ENCODE peak calls at places on chromosomes 16 and 17, in seven cellular contexts. M is IMR-90, K is adrenal gland, F is heart left ventricle, U is esophagus squamous epithelium, V is breast epithelium, W is stomach. P is an unnamed sample.

GRCh38 chr16:79375351-79375750 is 225.2 kb downstream of the MAF start:
- DNase-seq in V (no peak), M (no peak), U (no peak), W (no peak), K (no peak), F (no peak), P (no peak)

GRCh38 chr17:29576214-29577008 is 7.9 kb downstream of the TP53I13 start:
- DNase-seq in M (no peak), F (peak), W (no peak), V (no peak), K (no peak), U (no peak), P (no peak)

GRCh38 chr16:46789499-46790414 is 41.2 kb downstream of the C16orf87 start:
- DNase-seq in W (peak), K (peak), F (peak), U (peak), M (peak), V (peak), P (peak)

GRCh38 chr17:35241520-35241919 is 1.4 kb upstream of the SLFN5 start:
- DNase-seq in K (no peak), U (no peak), M (no peak), F (no peak), V (no peak), W (no peak), P (no peak)

GRCh38 chr17:81432873-81433451 is 37.7 kb downstream of the BAHCC1 start:
- DNase-seq in M (no peak), W (peak), V (no peak), K (peak), F (no peak), U (no peak), P (no peak)

GRCh38 chr17:354651-355556 is 2.3 kb upstream of the RPH3AL start:
- DNase-seq in K (peak), U (no peak), F (peak), V (no peak), W (no peak), M (no peak), P (no peak)

GRCh38 chr17:82438401-82439193 is 12.0 kb downstream of the CYBC1 start:
- DNase-seq in U (no peak), F (no peak), M (no peak), K (no peak), V (no peak), W (no peak), P (no peak)

GRCh38 chr16:8720080-8720966 is 45.9 kb downstream of the ABAT start:
- DNase-seq in K (peak), W (no peak), U (no peak), F (peak), V (no peak), M (no peak), P (no peak)

GRCh38 chr17:10875984-10876555 is 38.2 kb upstream of the PIRT start:
- DNase-seq in U (no peak), K (peak), V (no peak), W (peak), F (peak), M (peak), P (peak)

GRCh38 chr17:41060052-41060604 is at the start of gene KRTAP2-3:
- DNase-seq in V (no peak), M (peak), K (no peak), F (no peak), U (no peak), W (no peak), P (no peak)

GRCh38 chr16:14003119-14003570 is 68.0 kb upstream of the MRTFB start:
- DNase-seq in K (peak), U (no peak), W (no peak), F (peak), V (peak), M (peak), P (no peak)

GRCh38 chr17:42438600-42439567 is 15.8 kb upstream of the CAVIN1 start:
- DNase-seq in F (no peak), M (no peak), K (peak), U (no peak), W (peak), V (no peak), P (peak)

GRCh38 chr16:3597676-3598075 is 13.7 kb downstream of the SLX4 start:
- DNase-seq in F (no peak), K (no peak), M (no peak), V (no peak), U (no peak), W (no peak), P (no peak)

GRCh38 chr16:56369202-56369601 is 56.1 kb downstream of the AMFR start:
- DNase-seq in K (no peak), F (no peak), V (peak), M (no peak), U (no peak), W (peak), P (no peak)
- TF ChIP-seq POLR2A in K (no peak), F (no peak), V (no peak), M (no peak), U (no peak), W (no peak), P (no peak)

GRCh38 chr16:69130461-69130860 is 1.9 kb downstream of the CHTF8 start:
- DNase-seq in K (no peak), M (no peak), W (no peak), U (no peak), V (no peak), F (no peak), P (no peak)
- H3K4me3 ChIP-seq in K (no peak), M (no peak), W (no peak), U (no peak), V (no peak), F (no peak), P (no peak)

DNA sequence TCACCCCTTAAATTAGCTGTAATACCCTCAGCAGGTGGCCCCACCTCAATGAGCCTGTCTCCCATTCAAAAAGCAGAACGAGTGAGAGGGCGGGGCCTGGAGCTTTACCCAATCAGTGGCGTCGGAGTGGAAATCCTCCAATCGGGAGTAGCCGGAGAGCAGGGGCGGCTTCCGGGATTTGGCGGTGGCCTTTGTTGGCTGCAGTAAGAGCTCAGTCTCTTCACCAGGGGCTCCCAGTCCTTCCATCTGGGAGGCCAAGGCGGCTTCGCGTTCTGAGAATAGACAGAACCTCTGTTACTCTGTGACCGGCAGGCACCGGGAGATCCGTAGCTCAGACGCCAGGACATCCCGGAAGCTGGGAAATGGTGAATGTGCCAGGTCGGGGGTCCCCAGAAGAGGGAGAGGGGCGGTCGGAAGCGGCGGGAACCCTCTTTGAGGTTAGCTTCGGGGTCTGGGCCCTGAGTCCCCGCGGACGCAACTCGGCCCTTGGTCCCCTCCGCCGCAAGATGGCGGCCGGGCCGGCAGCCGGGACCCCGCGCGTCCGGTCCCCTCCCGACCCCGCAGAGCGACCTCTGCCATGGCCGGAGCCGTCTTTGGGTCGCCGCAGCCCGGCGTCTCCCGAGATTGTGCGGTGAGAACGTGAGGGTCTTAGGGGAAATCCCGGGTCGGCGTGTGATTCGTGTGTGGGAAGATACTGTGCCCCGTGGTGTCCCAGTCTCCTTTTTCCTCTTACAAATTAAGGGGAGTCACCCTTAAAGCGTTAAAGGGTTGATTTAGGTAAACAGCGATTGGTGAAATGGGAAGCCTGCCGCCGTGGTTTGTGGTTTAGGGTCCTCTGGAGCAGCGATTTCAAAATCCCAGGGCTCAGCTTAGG is 160.3 kb upstream of the ZNF267 start:
- DNase-seq in K (peak), M (peak), W (peak), F (peak), V (peak), U (peak), P (peak)
- TF ChIP-seq POLR2A in K (peak), M (peak), W (peak), F (peak), V (peak), U (peak), P (peak)

DNA sequence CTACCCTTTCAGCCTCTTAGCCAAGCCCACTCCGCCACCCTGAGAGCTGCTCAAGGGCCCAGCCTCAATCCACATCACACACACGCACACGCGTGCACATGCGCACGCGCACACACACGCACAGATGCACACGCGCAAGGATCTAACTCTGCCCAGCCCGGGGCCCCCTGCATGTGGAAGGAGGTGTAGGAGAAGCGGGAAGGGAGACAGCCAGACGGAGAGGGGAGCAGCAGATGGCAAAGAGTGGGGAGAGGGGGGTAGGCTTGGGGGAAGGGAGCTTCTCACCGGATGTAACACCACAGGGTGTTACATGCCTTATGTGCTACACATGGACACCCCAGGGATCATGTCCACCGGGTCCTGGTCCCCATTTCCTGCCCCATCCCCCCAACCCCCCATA is 15.3 kb downstream of the DLG4 start:
- DNase-seq in M (no peak), K (no peak), V (no peak), W (no peak), U (no peak), F (no peak), P (no peak)
- H3K4me3 ChIP-seq in M (no peak), K (no peak), V (peak), W (peak), U (peak), F (peak), P (peak)

GRCh38 chr17:76078859-76079576 is at the start of gene ZACN:
- DNase-seq in M (no peak), U (no peak), V (no peak), W (no peak), K (no peak), F (no peak), P (no peak)
- TF ChIP-seq POLR2A in M (no peak), U (no peak), V (no peak), W (no peak), K (no peak), F (no peak), P (no peak)

GRCh38 chr16:22898874-22899348 is 84.9 kb downstream of the HS3ST2 start:
- DNase-seq in V (peak), W (peak), K (peak), M (peak), U (no peak), F (peak), P (peak)
- H3K4me3 ChIP-seq in V (no peak), W (no peak), K (no peak), M (no peak), U (no peak), F (no peak), P (no peak)

GRCh38 chr17:47066841-47067682 is 88.0 kb upstream of the RPRML start:
- DNase-seq in U (peak), W (peak), M (peak), F (peak), K (peak), V (peak), P (peak)
- TF ChIP-seq POLR2A in U (peak), W (peak), M (peak), F (peak), K (peak), V (peak), P (no peak)

DNA sequence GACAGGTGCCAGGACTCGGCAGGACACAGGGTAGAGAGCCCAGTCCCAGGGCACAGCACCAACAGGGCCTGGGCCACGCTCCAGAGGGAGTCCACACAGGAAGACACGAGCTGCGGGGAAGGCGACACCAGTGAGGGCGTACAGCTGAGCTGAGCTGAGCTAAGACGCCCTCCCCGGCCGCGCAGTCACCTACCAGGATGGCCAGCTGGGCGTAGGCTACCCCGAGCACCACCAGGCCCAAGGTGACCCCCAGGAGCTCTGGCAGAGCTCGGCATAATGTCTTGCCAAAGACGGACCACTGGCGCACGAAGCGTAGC is 42.7 kb downstream of the TSC2 start:
- DNase-seq in K (peak), U (no peak), V (no peak), F (peak), W (peak), M (no peak), P (no peak)
- H3K4me3 ChIP-seq in K (no peak), U (no peak), V (no peak), F (peak), W (peak), M (no peak), P (no peak)

DNA sequence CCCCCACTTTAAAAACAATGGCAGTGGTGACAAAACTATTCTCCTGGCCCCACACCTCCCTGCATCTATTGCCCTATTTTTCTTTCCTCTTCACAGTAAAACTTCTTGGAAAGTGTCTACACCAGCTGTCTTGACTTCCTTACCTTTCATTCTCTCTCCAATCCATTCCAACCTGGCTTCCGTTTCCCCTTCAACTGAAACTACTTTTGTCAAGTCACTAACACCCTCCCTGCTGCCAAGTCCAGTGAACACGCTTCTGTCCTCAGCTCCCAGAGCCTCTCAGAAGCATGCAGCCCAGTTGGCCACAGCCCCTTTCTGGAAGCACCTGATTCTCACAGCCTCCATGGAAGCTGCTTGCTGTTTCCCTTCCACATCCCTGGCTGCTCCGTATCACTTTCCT is 4.0 kb upstream of the SCN4A start:
- DNase-seq in F (no peak), V (no peak), M (no peak), W (no peak), K (no peak), U (no peak), P (no peak)
- TF ChIP-seq POLR2A in F (no peak), V (no peak), M (no peak), W (no peak), K (no peak), U (no peak), P (no peak)